ENCODE peak calls at places on chromosomes 13 and 19, in eight cellular contexts. One of them, this sample, is unnamed.

GRCh38 chr13:40993119-40993518 is 26.0 kb downstream of the ELF1 start:
- DNase-seq in left lung: no peak
- DNase-seq in HCT116: no peak
- DNase-seq in cardiac fibroblast: peak; percentile 33
- DNase-seq in tibial artery: no peak
- DNase-seq in AG04450: no peak
- DNase-seq in IMR-90: no peak
- DNase-seq in HFF-Myc: no peak
- DNase-seq in this sample: no peak

GRCh38 chr13:42899266-42899665 is 92.8 kb downstream of the EPSTI1 start:
- DNase-seq in HFF-Myc: no peak
- DNase-seq in cardiac fibroblast: no peak
- DNase-seq in left lung: no peak
- DNase-seq in HCT116: no peak
- DNase-seq in tibial artery: no peak
- DNase-seq in AG04450: no peak
- DNase-seq in IMR-90: no peak
- DNase-seq in this sample: no peak

GRCh38 chr19:10289836-10290438 is at the start of gene ICAM5:
- DNase-seq in HFF-Myc: no peak
- DNase-seq in cardiac fibroblast: no peak
- DNase-seq in left lung: no peak
- DNase-seq in IMR-90: peak; percentile 42
- DNase-seq in tibial artery: no peak
- DNase-seq in AG04450: no peak
- DNase-seq in HCT116: peak; percentile 57
- DNase-seq in this sample: no peak

GRCh38 chr13:40452741-40453665 is 213.4 kb downstream of the FOXO1 start:
- DNase-seq in IMR-90: peak; percentile 8
- DNase-seq in AG04450: no peak
- DNase-seq in HFF-Myc: no peak
- DNase-seq in left lung: no peak
- DNase-seq in HCT116: no peak
- DNase-seq in cardiac fibroblast: no peak
- DNase-seq in tibial artery: no peak
- DNase-seq in this sample: peak; percentile 28

GRCh38 chr13:76647550-76647949 is 238.7 kb downstream of the KCTD12 start:
- DNase-seq in IMR-90: peak; percentile 16
- DNase-seq in left lung: no peak
- DNase-seq in HCT116: no peak
- DNase-seq in HFF-Myc: no peak
- DNase-seq in AG04450: no peak
- DNase-seq in tibial artery: no peak
- DNase-seq in cardiac fibroblast: no peak
- DNase-seq in this sample: peak; percentile 38

GRCh38 chr13:20901668-20902437 is 693 bp downstream of the XPO4 start:
- DNase-seq in left lung: peak; percentile 37
- DNase-seq in AG04450: no peak
- DNase-seq in HFF-Myc: no peak
- DNase-seq in tibial artery: no peak
- DNase-seq in IMR-90: peak; percentile 13
- DNase-seq in HCT116: peak; percentile 15
- DNase-seq in cardiac fibroblast: peak; percentile 27
- DNase-seq in this sample: no peak

GRCh38 chr19:12786149-12786870 is 5.0 kb upstream of the JUNB start:
- DNase-seq in AG04450: no peak
- DNase-seq in left lung: peak; percentile 88
- DNase-seq in HFF-Myc: no peak
- DNase-seq in cardiac fibroblast: no peak
- DNase-seq in IMR-90: no peak
- DNase-seq in HCT116: no peak
- DNase-seq in tibial artery: peak; percentile 79
- DNase-seq in this sample: no peak

GRCh38 chr13:79382545-79383275 is 23.3 kb downstream of the RBM26 start:
- DNase-seq in left lung: no peak
- DNase-seq in AG04450: no peak
- DNase-seq in HCT116: no peak
- DNase-seq in IMR-90: no peak
- DNase-seq in HFF-Myc: no peak
- DNase-seq in cardiac fibroblast: no peak
- DNase-seq in tibial artery: no peak
- DNase-seq in this sample: no peak

GRCh38 chr13:70027551-70027950 is 80.1 kb upstream of the ATXN8OS start:
- DNase-seq in tibial artery: no peak
- DNase-seq in HCT116: no peak
- DNase-seq in AG04450: no peak
- DNase-seq in HFF-Myc: no peak
- DNase-seq in cardiac fibroblast: no peak
- DNase-seq in left lung: no peak
- DNase-seq in IMR-90: no peak
- DNase-seq in this sample: no peak

GRCh38 chr19:47324502-47324901 is 7.5 kb upstream of the C5AR2 start:
- DNase-seq in cardiac fibroblast: no peak
- DNase-seq in left lung: peak; percentile 78
- DNase-seq in HFF-Myc: no peak
- DNase-seq in IMR-90: no peak
- DNase-seq in HCT116: no peak
- DNase-seq in tibial artery: peak; percentile 60
- DNase-seq in AG04450: no peak
- DNase-seq in this sample: no peak

GRCh38 chr13:110826861-110827672 is 87.8 kb downstream of the ANKRD10 start:
- DNase-seq in HFF-Myc: no peak
- DNase-seq in tibial artery: no peak
- DNase-seq in cardiac fibroblast: no peak
- DNase-seq in AG04450: no peak
- DNase-seq in left lung: no peak
- DNase-seq in IMR-90: no peak
- DNase-seq in HCT116: no peak
- DNase-seq in this sample: no peak

GRCh38 chr13:30698023-30698422 is 37.3 kb upstream of the ALOX5AP start:
- DNase-seq in AG04450: peak; percentile 42
- DNase-seq in HCT116: no peak
- DNase-seq in IMR-90: peak; percentile 81
- DNase-seq in left lung: no peak
- DNase-seq in HFF-Myc: no peak
- DNase-seq in tibial artery: no peak
- DNase-seq in cardiac fibroblast: peak; percentile 61
- DNase-seq in this sample: no peak

GRCh38 chr13:101416181-101417042 is at the start of gene NALCN:
- DNase-seq in AG04450: no peak
- DNase-seq in tibial artery: no peak
- DNase-seq in HFF-Myc: no peak
- DNase-seq in IMR-90: no peak
- DNase-seq in left lung: no peak
- DNase-seq in cardiac fibroblast: no peak
- DNase-seq in HCT116: no peak
- DNase-seq in this sample: no peak

GRCh38 chr13:52851153-52851962 is 2.9 kb upstream of the PCDH8 start:
- DNase-seq in left lung: no peak
- DNase-seq in AG04450: no peak
- DNase-seq in IMR-90: no peak
- DNase-seq in HFF-Myc: no peak
- DNase-seq in HCT116: no peak
- DNase-seq in tibial artery: peak; percentile 27
- DNase-seq in cardiac fibroblast: peak; percentile 12
- DNase-seq in this sample: no peak

GRCh38 chr13:40963927-40964326 is 55.2 kb downstream of the ELF1 start:
- DNase-seq in cardiac fibroblast: no peak
- DNase-seq in HFF-Myc: no peak
- DNase-seq in IMR-90: peak; percentile 66
- DNase-seq in tibial artery: no peak
- DNase-seq in left lung: no peak
- DNase-seq in AG04450: no peak
- DNase-seq in HCT116: peak; percentile 45
- DNase-seq in this sample: no peak

GRCh38 chr13:77548095-77548494 is 12.6 kb downstream of the SCEL start:
- DNase-seq in IMR-90: no peak
- DNase-seq in cardiac fibroblast: no peak
- DNase-seq in HFF-Myc: no peak
- DNase-seq in tibial artery: no peak
- DNase-seq in AG04450: no peak
- DNase-seq in left lung: no peak
- DNase-seq in HCT116: no peak
- DNase-seq in this sample: no peak

GRCh38 chr13:38697628-38698333 is 10.9 kb downstream of the FREM2 start:
- DNase-seq in IMR-90: no peak
- DNase-seq in AG04450: no peak
- DNase-seq in cardiac fibroblast: no peak
- DNase-seq in left lung: no peak
- DNase-seq in HFF-Myc: no peak
- DNase-seq in tibial artery: no peak
- DNase-seq in HCT116: no peak
- DNase-seq in this sample: no peak

GRCh38 chr19:8580710-8581281 is 3.6 kb upstream of the MYO1F start:
- DNase-seq in HFF-Myc: no peak
- DNase-seq in AG04450: no peak
- DNase-seq in left lung: peak; percentile 87
- DNase-seq in HCT116: peak; percentile 56
- DNase-seq in IMR-90: peak; percentile 66
- DNase-seq in cardiac fibroblast: peak; percentile 80
- DNase-seq in tibial artery: peak; percentile 81
- DNase-seq in this sample: no peak

GRCh38 chr19:18417250-18418033 is 1.8 kb upstream of the SSBP4 start:
- DNase-seq in tibial artery: peak; percentile 69
- DNase-seq in cardiac fibroblast: peak; percentile 95
- DNase-seq in IMR-90: peak; percentile 73
- DNase-seq in left lung: peak; percentile 91
- DNase-seq in AG04450: no peak
- DNase-seq in HCT116: no peak
- DNase-seq in HFF-Myc: no peak
- DNase-seq in this sample: no peak

GRCh38 chr13:20193924-20194631 is 1.3 kb upstream of the GJB2 start:
- DNase-seq in left lung: no peak
- DNase-seq in tibial artery: no peak
- DNase-seq in HFF-Myc: no peak
- DNase-seq in AG04450: no peak
- DNase-seq in HCT116: no peak
- DNase-seq in IMR-90: no peak
- DNase-seq in cardiac fibroblast: no peak
- DNase-seq in this sample: no peak

GRCh38 chr13:76773695-76774094 is 112.5 kb downstream of the KCTD12 start:
- DNase-seq in tibial artery: no peak
- DNase-seq in AG04450: no peak
- DNase-seq in HFF-Myc: no peak
- DNase-seq in left lung: no peak
- DNase-seq in cardiac fibroblast: no peak
- DNase-seq in HCT116: no peak
- DNase-seq in IMR-90: no peak
- DNase-seq in this sample: no peak

GRCh38 chr13:52998290-52998876 is 30.2 kb upstream of the OLFM4 start:
- DNase-seq in tibial artery: no peak
- DNase-seq in HCT116: no peak
- DNase-seq in cardiac fibroblast: no peak
- DNase-seq in HFF-Myc: no peak
- DNase-seq in AG04450: no peak
- DNase-seq in left lung: no peak
- DNase-seq in IMR-90: no peak
- DNase-seq in this sample: no peak

DNA sequence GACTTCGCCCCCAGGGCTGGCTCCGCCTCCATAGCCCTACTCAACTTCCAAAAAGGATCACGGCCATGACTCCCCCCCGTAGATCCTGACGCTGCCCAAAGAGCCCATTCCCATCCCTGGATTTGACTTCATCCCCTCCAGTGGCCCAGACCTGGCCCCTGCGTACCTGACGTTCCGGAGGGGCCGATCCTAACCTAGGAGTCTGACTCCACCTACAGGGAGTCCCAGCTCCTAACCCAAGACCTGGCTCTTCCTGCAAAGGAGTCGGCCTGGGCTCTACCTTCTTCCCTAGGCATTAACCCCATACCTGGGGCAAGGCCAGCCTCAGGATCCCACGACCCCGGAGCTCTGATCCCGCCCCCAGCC is 10.8 kb downstream of the STAP2 start:
- DNase-seq in IMR-90: no peak
- DNase-seq in HCT116: no peak
- DNase-seq in left lung: no peak
- DNase-seq in AG04450: no peak
- DNase-seq in tibial artery: no peak
- DNase-seq in HFF-Myc: no peak
- DNase-seq in cardiac fibroblast: no peak
- DNase-seq in this sample: no peak
- H3K4me3 ChIP-seq in IMR-90: peak overlapping the region; percentile 26
- H3K4me3 ChIP-seq in HCT116: peak overlapping the region; percentile 10
- H3K4me3 ChIP-seq in left lung: peak overlapping the region; percentile 34
- H3K4me3 ChIP-seq in AG04450: peak overlapping the region; percentile 52
- H3K4me3 ChIP-seq in tibial artery: peak overlapping the region; percentile 45
- H3K4me3 ChIP-seq in HFF-Myc: peak overlapping the region; percentile 32
- H3K4me3 ChIP-seq in cardiac fibroblast: peak overlapping the region; percentile 42
- H3K4me3 ChIP-seq in this sample: peak overlapping the region; percentile 38

GRCh38 chr19:48588670-48589399 is 17.7 kb upstream of the SPACA4 start:
- DNase-seq in cardiac fibroblast: peak; percentile 88
- DNase-seq in left lung: peak; percentile 90
- DNase-seq in IMR-90: peak; percentile 78
- DNase-seq in AG04450: peak; percentile 58
- DNase-seq in tibial artery: peak; percentile 81
- DNase-seq in HCT116: peak; percentile 88
- DNase-seq in HFF-Myc: peak; percentile 48
- DNase-seq in this sample: no peak
- H3K4me3 ChIP-seq in cardiac fibroblast: peak overlapping the region; percentile 31
- H3K4me3 ChIP-seq in left lung: peak overlapping the region; percentile 22
- H3K4me3 ChIP-seq in IMR-90: peak overlapping the region; percentile 47
- H3K4me3 ChIP-seq in AG04450: peak overlapping the region; percentile 56
- H3K4me3 ChIP-seq in tibial artery: peak overlapping the region; percentile 27
- H3K4me3 ChIP-seq in HCT116: peak overlapping the region; percentile 50
- H3K4me3 ChIP-seq in HFF-Myc: peak overlapping the region; percentile 19
- H3K4me3 ChIP-seq in this sample: peak overlapping the region; percentile 47

GRCh38 chr19:55373993-55374757 is 2.5 kb upstream of the TMEM190 start:
- DNase-seq in tibial artery: no peak
- DNase-seq in cardiac fibroblast: peak; percentile 64
- DNase-seq in HCT116: no peak
- DNase-seq in AG04450: peak; percentile 53
- DNase-seq in HFF-Myc: no peak
- DNase-seq in left lung: no peak
- DNase-seq in IMR-90: peak; percentile 74
- DNase-seq in this sample: no peak
- H3K4me3 ChIP-seq in tibial artery: no peak overlapping the region
- H3K4me3 ChIP-seq in cardiac fibroblast: no peak overlapping the region
- H3K4me3 ChIP-seq in HCT116: no peak overlapping the region
- H3K4me3 ChIP-seq in AG04450: no peak overlapping the region
- H3K4me3 ChIP-seq in HFF-Myc: no peak overlapping the region
- H3K4me3 ChIP-seq in left lung: no peak overlapping the region
- H3K4me3 ChIP-seq in IMR-90: no peak overlapping the region
- H3K4me3 ChIP-seq in this sample: no peak overlapping the region

GRCh38 chr19:531753-532571 is at the start of gene CDC34:
- DNase-seq in cardiac fibroblast: no peak
- DNase-seq in tibial artery: no peak
- DNase-seq in HCT116: no peak
- DNase-seq in AG04450: no peak
- DNase-seq in left lung: no peak
- DNase-seq in IMR-90: no peak
- DNase-seq in HFF-Myc: no peak
- DNase-seq in this sample: no peak
- H3K4me3 ChIP-seq in cardiac fibroblast: peak within 1 kb of the TSS; percentile 96
- H3K4me3 ChIP-seq in tibial artery: peak within 1 kb of the TSS; percentile 78
- H3K4me3 ChIP-seq in HCT116: peak within 1 kb of the TSS; percentile 77
- H3K4me3 ChIP-seq in AG04450: peak within 1 kb of the TSS; percentile 82
- H3K4me3 ChIP-seq in left lung: peak within 1 kb of the TSS; percentile 97
- H3K4me3 ChIP-seq in IMR-90: peak within 1 kb of the TSS; percentile 94
- H3K4me3 ChIP-seq in HFF-Myc: peak within 1 kb of the TSS; percentile 72
- H3K4me3 ChIP-seq in this sample: peak within 1 kb of the TSS; percentile 98

This sample was measured in BJ.